ENCODE peak calls at places on chromosome 18, in ten cellular contexts. One of them, this sample, is unnamed.

GRCh38 chr18:23032030-23032582 is 99.0 kb downstream of the RBBP8 start:
- DNase-seq in body of pancreas: no peak
- DNase-seq in HT-29: no peak
- DNase-seq in T-cell: no peak
- DNase-seq in DMS153: no peak
- DNase-seq in activated T-cell treated with anti-CD3 and anti-CD28 coated beads for 1 hour: no peak
- DNase-seq in activated CD4-positive, alpha-beta T cell treated with anti-CD3 and anti-CD28 coated beads, Interleukin-2, amount 10 ng/mL, durations not matched to agents 7 days and 5 days: no peak
- DNase-seq in endodermal cell: no peak
- DNase-seq in ELR: peak; percentile 88
- DNase-seq in activated naive CD8-positive, alpha-beta T cell treated with anti-CD3 and anti-CD28 coated beads for 36 hours: no peak
- DNase-seq in this sample: no peak

GRCh38 chr18:24792164-24792563 is 331.7 kb downstream of the HRH4 start:
- DNase-seq in body of pancreas: no peak
- DNase-seq in HT-29: no peak
- DNase-seq in T-cell: no peak
- DNase-seq in DMS153: no peak
- DNase-seq in activated T-cell treated with anti-CD3 and anti-CD28 coated beads for 1 hour: no peak
- DNase-seq in activated CD4-positive, alpha-beta T cell treated with anti-CD3 and anti-CD28 coated beads, Interleukin-2, amount 10 ng/mL, durations not matched to agents 7 days and 5 days: no peak
- DNase-seq in endodermal cell: no peak
- DNase-seq in ELR: no peak
- DNase-seq in activated naive CD8-positive, alpha-beta T cell treated with anti-CD3 and anti-CD28 coated beads for 36 hours: no peak
- DNase-seq in this sample: no peak

GRCh38 chr18:78595453-78595852 is 384.2 kb upstream of the SALL3 start:
- DNase-seq in body of pancreas: no peak
- DNase-seq in HT-29: no peak
- DNase-seq in T-cell: no peak
- DNase-seq in DMS153: no peak
- DNase-seq in activated T-cell treated with anti-CD3 and anti-CD28 coated beads for 1 hour: no peak
- DNase-seq in activated CD4-positive, alpha-beta T cell treated with anti-CD3 and anti-CD28 coated beads, Interleukin-2, amount 10 ng/mL, durations not matched to agents 7 days and 5 days: no peak
- DNase-seq in endodermal cell: no peak
- DNase-seq in ELR: no peak
- DNase-seq in activated naive CD8-positive, alpha-beta T cell treated with anti-CD3 and anti-CD28 coated beads for 36 hours: no peak
- DNase-seq in this sample: no peak

GRCh38 chr18:62085766-62086165 is 101.1 kb downstream of the PIGN start:
- DNase-seq in body of pancreas: no peak
- DNase-seq in HT-29: no peak
- DNase-seq in T-cell: no peak
- DNase-seq in DMS153: no peak
- DNase-seq in activated T-cell treated with anti-CD3 and anti-CD28 coated beads for 1 hour: no peak
- DNase-seq in activated CD4-positive, alpha-beta T cell treated with anti-CD3 and anti-CD28 coated beads, Interleukin-2, amount 10 ng/mL, durations not matched to agents 7 days and 5 days: no peak
- DNase-seq in endodermal cell: no peak
- DNase-seq in ELR: peak; percentile 53
- DNase-seq in activated naive CD8-positive, alpha-beta T cell treated with anti-CD3 and anti-CD28 coated beads for 36 hours: no peak
- DNase-seq in this sample: no peak

GRCh38 chr18:22663378-22663777 is 245.7 kb upstream of the CTAGE1 start:
- DNase-seq in body of pancreas: no peak
- DNase-seq in HT-29: no peak
- DNase-seq in T-cell: no peak
- DNase-seq in DMS153: no peak
- DNase-seq in activated T-cell treated with anti-CD3 and anti-CD28 coated beads for 1 hour: no peak
- DNase-seq in activated CD4-positive, alpha-beta T cell treated with anti-CD3 and anti-CD28 coated beads, Interleukin-2, amount 10 ng/mL, durations not matched to agents 7 days and 5 days: no peak
- DNase-seq in endodermal cell: no peak
- DNase-seq in ELR: no peak
- DNase-seq in activated naive CD8-positive, alpha-beta T cell treated with anti-CD3 and anti-CD28 coated beads for 36 hours: no peak
- DNase-seq in this sample: no peak

GRCh38 chr18:48874701-48875162 is 76.0 kb downstream of the SMAD7 start:
- DNase-seq in body of pancreas: no peak
- DNase-seq in HT-29: no peak
- DNase-seq in T-cell: no peak
- DNase-seq in DMS153: no peak
- DNase-seq in activated T-cell treated with anti-CD3 and anti-CD28 coated beads for 1 hour: no peak
- DNase-seq in activated CD4-positive, alpha-beta T cell treated with anti-CD3 and anti-CD28 coated beads, Interleukin-2, amount 10 ng/mL, durations not matched to agents 7 days and 5 days: no peak
- DNase-seq in endodermal cell: no peak
- DNase-seq in ELR: no peak
- DNase-seq in activated naive CD8-positive, alpha-beta T cell treated with anti-CD3 and anti-CD28 coated beads for 36 hours: no peak
- DNase-seq in this sample: no peak

GRCh38 chr18:58758606-58759005 is 87.3 kb downstream of the MALT1 start:
- DNase-seq in body of pancreas: no peak
- DNase-seq in HT-29: no peak
- DNase-seq in T-cell: no peak
- DNase-seq in DMS153: no peak
- DNase-seq in activated T-cell treated with anti-CD3 and anti-CD28 coated beads for 1 hour: no peak
- DNase-seq in activated CD4-positive, alpha-beta T cell treated with anti-CD3 and anti-CD28 coated beads, Interleukin-2, amount 10 ng/mL, durations not matched to agents 7 days and 5 days: no peak
- DNase-seq in endodermal cell: no peak
- DNase-seq in ELR: no peak
- DNase-seq in activated naive CD8-positive, alpha-beta T cell treated with anti-CD3 and anti-CD28 coated beads for 36 hours: no peak
- DNase-seq in this sample: no peak

GRCh38 chr18:29164020-29164706 is 987.2 kb upstream of the CDH2 start:
- DNase-seq in body of pancreas: no peak
- DNase-seq in HT-29: peak; percentile 13
- DNase-seq in T-cell: no peak
- DNase-seq in DMS153: no peak
- DNase-seq in activated T-cell treated with anti-CD3 and anti-CD28 coated beads for 1 hour: no peak
- DNase-seq in activated CD4-positive, alpha-beta T cell treated with anti-CD3 and anti-CD28 coated beads, Interleukin-2, amount 10 ng/mL, durations not matched to agents 7 days and 5 days: no peak
- DNase-seq in endodermal cell: no peak
- DNase-seq in ELR: peak; percentile 97
- DNase-seq in activated naive CD8-positive, alpha-beta T cell treated with anti-CD3 and anti-CD28 coated beads for 36 hours: no peak
- DNase-seq in this sample: no peak

GRCh38 chr18:78924301-78925192 is 55.1 kb upstream of the SALL3 start:
- DNase-seq in body of pancreas: no peak
- DNase-seq in HT-29: no peak
- DNase-seq in T-cell: no peak
- DNase-seq in DMS153: no peak
- DNase-seq in activated T-cell treated with anti-CD3 and anti-CD28 coated beads for 1 hour: no peak
- DNase-seq in activated CD4-positive, alpha-beta T cell treated with anti-CD3 and anti-CD28 coated beads, Interleukin-2, amount 10 ng/mL, durations not matched to agents 7 days and 5 days: no peak
- DNase-seq in endodermal cell: no peak
- DNase-seq in ELR: no peak
- DNase-seq in activated naive CD8-positive, alpha-beta T cell treated with anti-CD3 and anti-CD28 coated beads for 36 hours: no peak
- DNase-seq in this sample: no peak

GRCh38 chr18:10037181-10037580 is 123.4 kb downstream of the VAPA start:
- DNase-seq in body of pancreas: no peak
- DNase-seq in HT-29: no peak
- DNase-seq in T-cell: no peak
- DNase-seq in DMS153: no peak
- DNase-seq in activated T-cell treated with anti-CD3 and anti-CD28 coated beads for 1 hour: no peak
- DNase-seq in activated CD4-positive, alpha-beta T cell treated with anti-CD3 and anti-CD28 coated beads, Interleukin-2, amount 10 ng/mL, durations not matched to agents 7 days and 5 days: no peak
- DNase-seq in endodermal cell: peak; percentile 26
- DNase-seq in ELR: no peak
- DNase-seq in activated naive CD8-positive, alpha-beta T cell treated with anti-CD3 and anti-CD28 coated beads for 36 hours: no peak
- DNase-seq in this sample: no peak

GRCh38 chr18:73879771-73880170 is 267.9 kb downstream of the FBXO15 start:
- DNase-seq in body of pancreas: no peak
- DNase-seq in HT-29: no peak
- DNase-seq in T-cell: no peak
- DNase-seq in DMS153: no peak
- DNase-seq in activated T-cell treated with anti-CD3 and anti-CD28 coated beads for 1 hour: no peak
- DNase-seq in activated CD4-positive, alpha-beta T cell treated with anti-CD3 and anti-CD28 coated beads, Interleukin-2, amount 10 ng/mL, durations not matched to agents 7 days and 5 days: no peak
- DNase-seq in endodermal cell: no peak
- DNase-seq in ELR: peak; percentile 5
- DNase-seq in activated naive CD8-positive, alpha-beta T cell treated with anti-CD3 and anti-CD28 coated beads for 36 hours: no peak
- DNase-seq in this sample: no peak

GRCh38 chr18:50969448-50969847 is 1.6 kb downstream of the ELAC1 start:
- DNase-seq in body of pancreas: no peak
- DNase-seq in HT-29: no peak
- DNase-seq in T-cell: no peak
- DNase-seq in DMS153: no peak
- DNase-seq in activated T-cell treated with anti-CD3 and anti-CD28 coated beads for 1 hour: no peak
- DNase-seq in activated CD4-positive, alpha-beta T cell treated with anti-CD3 and anti-CD28 coated beads, Interleukin-2, amount 10 ng/mL, durations not matched to agents 7 days and 5 days: no peak
- DNase-seq in endodermal cell: no peak
- DNase-seq in ELR: no peak
- DNase-seq in activated naive CD8-positive, alpha-beta T cell treated with anti-CD3 and anti-CD28 coated beads for 36 hours: no peak
- DNase-seq in this sample: no peak

GRCh38 chr18:59672125-59672769 is 25.0 kb downstream of the CCBE1 start:
- DNase-seq in body of pancreas: no peak
- DNase-seq in HT-29: no peak
- DNase-seq in T-cell: no peak
- DNase-seq in DMS153: no peak
- DNase-seq in activated T-cell treated with anti-CD3 and anti-CD28 coated beads for 1 hour: no peak
- DNase-seq in activated CD4-positive, alpha-beta T cell treated with anti-CD3 and anti-CD28 coated beads, Interleukin-2, amount 10 ng/mL, durations not matched to agents 7 days and 5 days: no peak
- DNase-seq in endodermal cell: no peak
- DNase-seq in ELR: no peak
- DNase-seq in activated naive CD8-positive, alpha-beta T cell treated with anti-CD3 and anti-CD28 coated beads for 36 hours: no peak
- DNase-seq in this sample: peak; percentile 12

GRCh38 chr18:54405290-54405689 is 47.6 kb downstream of the C18orf54 start:
- DNase-seq in body of pancreas: no peak
- DNase-seq in HT-29: no peak
- DNase-seq in T-cell: no peak
- DNase-seq in DMS153: no peak
- DNase-seq in activated T-cell treated with anti-CD3 and anti-CD28 coated beads for 1 hour: no peak
- DNase-seq in activated CD4-positive, alpha-beta T cell treated with anti-CD3 and anti-CD28 coated beads, Interleukin-2, amount 10 ng/mL, durations not matched to agents 7 days and 5 days: no peak
- DNase-seq in endodermal cell: no peak
- DNase-seq in ELR: no peak
- DNase-seq in activated naive CD8-positive, alpha-beta T cell treated with anti-CD3 and anti-CD28 coated beads for 36 hours: no peak
- DNase-seq in this sample: no peak

GRCh38 chr18:58325521-58325908 is 281.5 kb downstream of the NEDD4L start:
- DNase-seq in body of pancreas: no peak
- DNase-seq in HT-29: no peak
- DNase-seq in T-cell: no peak
- DNase-seq in DMS153: no peak
- DNase-seq in activated T-cell treated with anti-CD3 and anti-CD28 coated beads for 1 hour: no peak
- DNase-seq in activated CD4-positive, alpha-beta T cell treated with anti-CD3 and anti-CD28 coated beads, Interleukin-2, amount 10 ng/mL, durations not matched to agents 7 days and 5 days: no peak
- DNase-seq in endodermal cell: no peak
- DNase-seq in ELR: no peak
- DNase-seq in activated naive CD8-positive, alpha-beta T cell treated with anti-CD3 and anti-CD28 coated beads for 36 hours: no peak
- DNase-seq in this sample: no peak

GRCh38 chr18:21131698-21132230 is 20.2 kb upstream of the ROCK1 start:
- DNase-seq in body of pancreas: no peak
- DNase-seq in HT-29: no peak
- DNase-seq in T-cell: no peak
- DNase-seq in DMS153: no peak
- DNase-seq in activated T-cell treated with anti-CD3 and anti-CD28 coated beads for 1 hour: no peak
- DNase-seq in activated CD4-positive, alpha-beta T cell treated with anti-CD3 and anti-CD28 coated beads, Interleukin-2, amount 10 ng/mL, durations not matched to agents 7 days and 5 days: no peak
- DNase-seq in endodermal cell: no peak
- DNase-seq in ELR: no peak
- DNase-seq in activated naive CD8-positive, alpha-beta T cell treated with anti-CD3 and anti-CD28 coated beads for 36 hours: no peak
- DNase-seq in this sample: no peak

GRCh38 chr18:46624127-46624526 is 32.9 kb downstream of the LOXHD1 start:
- DNase-seq in body of pancreas: no peak
- DNase-seq in HT-29: no peak
- DNase-seq in T-cell: no peak
- DNase-seq in DMS153: no peak
- DNase-seq in activated T-cell treated with anti-CD3 and anti-CD28 coated beads for 1 hour: no peak
- DNase-seq in activated CD4-positive, alpha-beta T cell treated with anti-CD3 and anti-CD28 coated beads, Interleukin-2, amount 10 ng/mL, durations not matched to agents 7 days and 5 days: no peak
- DNase-seq in endodermal cell: no peak
- DNase-seq in ELR: no peak
- DNase-seq in activated naive CD8-positive, alpha-beta T cell treated with anti-CD3 and anti-CD28 coated beads for 36 hours: peak; percentile 20
- DNase-seq in this sample: no peak

GRCh38 chr18:52486052-52486451 is 146.1 kb downstream of the DCC start:
- DNase-seq in body of pancreas: no peak
- DNase-seq in HT-29: no peak
- DNase-seq in T-cell: no peak
- DNase-seq in DMS153: no peak
- DNase-seq in activated T-cell treated with anti-CD3 and anti-CD28 coated beads for 1 hour: no peak
- DNase-seq in activated CD4-positive, alpha-beta T cell treated with anti-CD3 and anti-CD28 coated beads, Interleukin-2, amount 10 ng/mL, durations not matched to agents 7 days and 5 days: no peak
- DNase-seq in endodermal cell: no peak
- DNase-seq in ELR: no peak
- DNase-seq in activated naive CD8-positive, alpha-beta T cell treated with anti-CD3 and anti-CD28 coated beads for 36 hours: no peak
- DNase-seq in this sample: no peak

GRCh38 chr18:75223687-75224347 is 13.2 kb downstream of the TSHZ1 start:
- DNase-seq in body of pancreas: no peak
- DNase-seq in HT-29: no peak
- DNase-seq in T-cell: no peak
- DNase-seq in DMS153: no peak
- DNase-seq in activated T-cell treated with anti-CD3 and anti-CD28 coated beads for 1 hour: no peak
- DNase-seq in activated CD4-positive, alpha-beta T cell treated with anti-CD3 and anti-CD28 coated beads, Interleukin-2, amount 10 ng/mL, durations not matched to agents 7 days and 5 days: no peak
- DNase-seq in endodermal cell: no peak
- DNase-seq in ELR: peak; percentile 31
- DNase-seq in activated naive CD8-positive, alpha-beta T cell treated with anti-CD3 and anti-CD28 coated beads for 36 hours: no peak
- DNase-seq in this sample: peak; percentile 72

GRCh38 chr18:3495691-3496090 is 45.7 kb downstream of the TGIF1 start:
- DNase-seq in body of pancreas: no peak
- DNase-seq in HT-29: no peak
- DNase-seq in T-cell: no peak
- DNase-seq in DMS153: no peak
- DNase-seq in activated T-cell treated with anti-CD3 and anti-CD28 coated beads for 1 hour: no peak
- DNase-seq in activated CD4-positive, alpha-beta T cell treated with anti-CD3 and anti-CD28 coated beads, Interleukin-2, amount 10 ng/mL, durations not matched to agents 7 days and 5 days: no peak
- DNase-seq in endodermal cell: no peak
- DNase-seq in ELR: no peak
- DNase-seq in activated naive CD8-positive, alpha-beta T cell treated with anti-CD3 and anti-CD28 coated beads for 36 hours: no peak
- DNase-seq in this sample: no peak

GRCh38 chr18:72999971-73000607 is 132.3 kb upstream of the NETO1 start:
- DNase-seq in body of pancreas: no peak
- DNase-seq in HT-29: no peak
- DNase-seq in T-cell: no peak
- DNase-seq in DMS153: no peak
- DNase-seq in activated T-cell treated with anti-CD3 and anti-CD28 coated beads for 1 hour: no peak
- DNase-seq in activated CD4-positive, alpha-beta T cell treated with anti-CD3 and anti-CD28 coated beads, Interleukin-2, amount 10 ng/mL, durations not matched to agents 7 days and 5 days: no peak
- DNase-seq in endodermal cell: no peak
- DNase-seq in ELR: no peak
- DNase-seq in activated naive CD8-positive, alpha-beta T cell treated with anti-CD3 and anti-CD28 coated beads for 36 hours: no peak
- DNase-seq in this sample: no peak

GRCh38 chr18:61833387-61833786 is 59.4 kb downstream of the RNF152 start:
- DNase-seq in body of pancreas: no peak
- DNase-seq in HT-29: no peak
- DNase-seq in T-cell: no peak
- DNase-seq in DMS153: peak; percentile 26
- DNase-seq in activated T-cell treated with anti-CD3 and anti-CD28 coated beads for 1 hour: no peak
- DNase-seq in activated CD4-positive, alpha-beta T cell treated with anti-CD3 and anti-CD28 coated beads, Interleukin-2, amount 10 ng/mL, durations not matched to agents 7 days and 5 days: no peak
- DNase-seq in endodermal cell: no peak
- DNase-seq in ELR: peak; percentile 62
- DNase-seq in activated naive CD8-positive, alpha-beta T cell treated with anti-CD3 and anti-CD28 coated beads for 36 hours: no peak
- DNase-seq in this sample: no peak

GRCh38 chr18:78982186-78982585 is 2.6 kb downstream of the SALL3 start:
- DNase-seq in body of pancreas: no peak
- DNase-seq in HT-29: no peak
- DNase-seq in T-cell: no peak
- DNase-seq in DMS153: no peak
- DNase-seq in activated T-cell treated with anti-CD3 and anti-CD28 coated beads for 1 hour: no peak
- DNase-seq in activated CD4-positive, alpha-beta T cell treated with anti-CD3 and anti-CD28 coated beads, Interleukin-2, amount 10 ng/mL, durations not matched to agents 7 days and 5 days: no peak
- DNase-seq in endodermal cell: no peak
- DNase-seq in ELR: no peak
- DNase-seq in activated naive CD8-positive, alpha-beta T cell treated with anti-CD3 and anti-CD28 coated beads for 36 hours: no peak
- DNase-seq in this sample: no peak

GRCh38 chr18:58309610-58310239 is 265.7 kb downstream of the NEDD4L start:
- DNase-seq in body of pancreas: peak; percentile 68
- DNase-seq in HT-29: no peak
- DNase-seq in T-cell: no peak
- DNase-seq in DMS153: no peak
- DNase-seq in activated T-cell treated with anti-CD3 and anti-CD28 coated beads for 1 hour: no peak
- DNase-seq in activated CD4-positive, alpha-beta T cell treated with anti-CD3 and anti-CD28 coated beads, Interleukin-2, amount 10 ng/mL, durations not matched to agents 7 days and 5 days: no peak
- DNase-seq in endodermal cell: no peak
- DNase-seq in ELR: no peak
- DNase-seq in activated naive CD8-positive, alpha-beta T cell treated with anti-CD3 and anti-CD28 coated beads for 36 hours: no peak
- DNase-seq in this sample: no peak